ENCODE peak calls at places on chromosomes 12 and 14, in four cellular contexts. Y, D, V and X are unnamed samples.
A peak's percentile ranks its signal among the peaks of the same experiment; 100 is the strongest.

GRCh38 chr12:10673660-10674384 is at the start of gene STYK1:
- DNase-seq in V (peak; percentile 81), D (peak; percentile 75), Y (peak; percentile 67), X (peak; percentile 70)

GRCh38 chr12:45273717-45274271 is 57.9 kb downstream of the ANO6 start:
- DNase-seq in Y (no peak), V (peak; percentile 90), D (no peak), X (no peak)

GRCh38 chr12:96108321-96108720 is 72.9 kb upstream of the LTA4H start:
- DNase-seq in V (no peak), D (no peak), Y (peak; percentile 33), X (no peak)

GRCh38 chr14:68981539-68981976 is 2.5 kb upstream of the ACTN1 start:
- DNase-seq in V (no peak), Y (no peak), D (no peak), X (no peak)

GRCh38 chr14:63726499-63726898 is 1.4 kb downstream of the SGPP1 start:
- DNase-seq in Y (no peak), V (no peak), D (no peak), X (no peak)

GRCh38 chr14:93712079-93712837 is 76.0 kb downstream of the PRIMA1 start:
- DNase-seq in V (no peak), D (no peak), Y (no peak), X (no peak)

GRCh38 chr14:23119362-23120327 is 590 bp upstream of the CEBPE start:
- DNase-seq in D (peak; percentile 38), V (no peak), Y (peak; percentile 93), X (no peak)

GRCh38 chr12:75850751-75851462 is 180.7 kb downstream of the PHLDA1 start:
- DNase-seq in D (no peak), Y (no peak), V (no peak), X (no peak)

GRCh38 chr14:101729382-101729781 is 32.1 kb upstream of the PPP2R5C start:
- DNase-seq in Y (no peak), D (no peak), V (no peak), X (no peak)

GRCh38 chr12:6370994-6371754 is 4.2 kb downstream of the SCNN1A start:
- DNase-seq in Y (no peak), V (peak; percentile 95), D (peak; percentile 81), X (no peak)

GRCh38 chr12:121866331-121866730 is 7.7 kb upstream of the HPD start:
- DNase-seq in D (no peak), V (no peak), Y (no peak), X (no peak)

GRCh38 chr12:39354955-39355354 is 88.0 kb downstream of the KIF21A start:
- DNase-seq in D (no peak), Y (no peak), V (no peak), X (no peak)

GRCh38 chr12:6828671-6829531 is 694 bp downstream of the P3H3 start:
- DNase-seq in V (no peak), Y (peak; percentile 57), D (peak; percentile 72), X (peak; percentile 33)

GRCh38 chr12:32893458-32893857 is 3.1 kb downstream of the PKP2 start:
- DNase-seq in Y (no peak), D (no peak), V (no peak), X (no peak)

GRCh38 chr14:60095781-60096450 is 4.2 kb downstream of the PCNX4 start:
- DNase-seq in V (no peak), Y (peak; percentile 15), D (no peak), X (no peak)

GRCh38 chr14:92074555-92074954 is 31.8 kb downstream of the ATXN3 start:
- DNase-seq in D (no peak), Y (no peak), V (no peak), X (no peak)

GRCh38 chr12:121992059-121992879 is 29.4 kb upstream of the BCL7A start:
- DNase-seq in V (no peak), Y (no peak), D (no peak), X (no peak)

GRCh38 chr14:92848941-92849340 is 54.8 kb downstream of the GOLGA5 start:
- DNase-seq in Y (no peak), D (no peak), V (no peak), X (no peak)

GRCh38 chr14:24066490-24067132 is 4.8 kb upstream of the CPNE6 start:
- DNase-seq in Y (no peak), V (no peak), D (no peak), X (no peak)

GRCh38 chr14:56322531-56322930 is 204.3 kb downstream of the PELI2 start:
- DNase-seq in D (no peak), Y (no peak), V (no peak), X (no peak)

GRCh38 chr12:65649126-65649525 is 175.2 kb upstream of the HMGA2 start:
- DNase-seq in D (no peak), V (peak; percentile 98), Y (no peak), X (peak; percentile 92)

GRCh38 chr12:98803468-98804209 is 158.5 kb downstream of the APAF1 start:
- DNase-seq in V (peak; percentile 4), Y (no peak), D (no peak), X (peak; percentile 22)

GRCh38 chr12:47942327-47943230 is 20.8 kb upstream of the TMEM106C start:
- DNase-seq in V (no peak), D (peak; percentile 49), Y (no peak), X (peak; percentile 41)
- TF ChIP-seq CTCF in V (peak; percentile 60), D (peak; percentile 26), Y (peak; percentile 14), X (peak; percentile 63)

GRCh38 chr12:11823593-11823992 is 174.1 kb downstream of the ETV6 start:
- DNase-seq in D (no peak), V (no peak), Y (no peak), X (no peak)
- H3K4me1 ChIP-seq in D (peaks cover 80% of the 10 kb centered on the region), V (no peaks in the 10 kb centered on the region), Y (peaks cover 66% of the 10 kb centered on the region), X (peaks cover 61% of the 10 kb centered on the region)

DNA sequence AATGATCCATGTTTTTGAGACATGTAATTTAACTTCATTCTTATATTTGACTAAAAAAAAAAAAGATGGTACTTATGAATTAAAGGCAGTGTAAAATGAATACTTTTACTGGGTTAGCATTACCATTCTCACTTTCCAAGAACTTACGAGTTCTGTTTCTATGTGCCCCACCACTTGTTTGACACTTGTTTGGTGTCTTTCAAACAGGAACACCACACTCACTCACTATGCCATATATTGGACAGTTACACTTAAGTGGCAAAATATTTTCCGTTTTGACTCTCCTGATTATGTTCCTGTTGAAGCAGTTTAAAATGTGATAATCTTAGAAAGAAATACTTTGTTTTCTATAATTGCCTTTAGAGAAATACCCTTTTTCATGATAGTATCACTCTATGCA is 56.6 kb upstream of the ATXN7L3B start:
- DNase-seq in Y (no peak), V (no peak), D (no peak), X (no peak)
- TF ChIP-seq CTCF in Y (no peak), V (no peak), D (no peak), X (no peak)

GRCh38 chr12:56636675-56637540 is 6.8 kb upstream of the BAZ2A start:
- DNase-seq in V (peak; percentile 99), Y (peak; percentile 99), D (peak; percentile 100), X (peak; percentile 100)

GRCh38 chr12:56634837-56635538 is 4.9 kb upstream of the BAZ2A start:
- DNase-seq in D (peak; percentile 86), V (peak; percentile 79), Y (peak; percentile 85), X (peak; percentile 88)

GRCh38 chr12:56636118-56636674 is 6.1 kb upstream of the BAZ2A start:
- DNase-seq in D (peak; percentile 79), V (peak; percentile 83), Y (peak; percentile 83), X (peak; percentile 94)

GRCh38 chr12:56635539-56636117 is 5.5 kb upstream of the BAZ2A start:
- DNase-seq in Y (peak; percentile 65), V (no peak), D (peak; percentile 53), X (no peak)

DNA sequence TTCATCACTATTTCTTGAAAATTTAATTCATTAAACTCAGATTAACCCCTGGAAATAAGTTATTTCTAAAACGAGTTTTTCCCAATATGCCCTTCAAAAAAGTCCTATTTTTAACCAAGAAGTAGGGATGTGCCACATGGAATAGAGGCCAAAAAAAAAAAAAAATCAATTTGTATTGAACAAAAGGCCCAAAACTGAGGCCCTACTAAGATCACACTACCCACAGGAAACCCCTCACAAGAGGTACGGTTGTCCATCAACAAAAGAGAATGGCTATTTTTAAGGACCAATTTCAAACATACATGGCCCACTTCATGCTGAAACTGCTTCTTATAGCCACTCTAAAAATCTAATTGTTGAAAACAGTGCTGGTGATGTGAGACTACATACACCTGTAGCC is 7.5 kb upstream of the BAZ2A start:
- DNase-seq in Y (no peak), D (no peak), V (no peak), X (no peak)
- H3K4me1 ChIP-seq in Y (peaks cover 46% of the 10 kb centered on the region), D (peaks cover 20% of the 10 kb centered on the region), V (peaks cover 26% of the 10 kb centered on the region), X (peaks cover 28% of the 10 kb centered on the region)

DNA sequence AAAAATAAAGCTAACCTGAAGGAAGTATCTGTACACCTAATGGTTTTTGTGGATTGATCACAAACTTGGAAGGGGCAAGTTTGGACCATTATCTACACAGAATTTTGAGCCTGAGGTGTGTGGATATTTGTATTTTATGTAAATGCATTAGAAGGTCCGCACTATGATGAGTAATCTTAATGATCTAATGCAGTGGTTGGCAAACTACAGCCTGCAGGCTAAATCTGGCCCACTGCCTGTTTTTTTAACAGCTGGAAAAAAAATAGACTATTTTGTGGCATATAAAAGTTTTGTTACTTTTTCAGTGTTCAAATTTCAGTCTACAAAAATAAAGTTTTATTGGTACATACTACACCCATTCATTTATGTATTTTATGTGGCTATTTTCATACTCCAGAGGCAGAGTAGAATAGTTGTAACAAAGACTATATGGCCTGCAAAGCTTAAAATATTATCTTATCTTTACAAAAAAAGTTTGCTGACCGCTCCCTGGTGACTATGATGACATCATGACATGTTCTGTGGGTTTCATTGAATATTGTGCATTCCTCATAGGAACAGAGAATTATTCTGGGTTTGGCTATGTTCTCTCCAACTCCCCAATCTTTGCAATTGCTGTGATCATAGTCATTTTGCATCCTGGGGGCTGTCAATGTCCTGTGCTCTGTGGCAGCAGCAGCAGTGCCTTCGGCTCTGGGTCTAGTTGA is 962.6 kb upstream of the FBXO33 start:
- DNase-seq in D (no peak), Y (no peak), V (no peak), X (no peak)
- TF ChIP-seq CTCF in D (no peak), Y (no peak), V (no peak), X (no peak)

DNA sequence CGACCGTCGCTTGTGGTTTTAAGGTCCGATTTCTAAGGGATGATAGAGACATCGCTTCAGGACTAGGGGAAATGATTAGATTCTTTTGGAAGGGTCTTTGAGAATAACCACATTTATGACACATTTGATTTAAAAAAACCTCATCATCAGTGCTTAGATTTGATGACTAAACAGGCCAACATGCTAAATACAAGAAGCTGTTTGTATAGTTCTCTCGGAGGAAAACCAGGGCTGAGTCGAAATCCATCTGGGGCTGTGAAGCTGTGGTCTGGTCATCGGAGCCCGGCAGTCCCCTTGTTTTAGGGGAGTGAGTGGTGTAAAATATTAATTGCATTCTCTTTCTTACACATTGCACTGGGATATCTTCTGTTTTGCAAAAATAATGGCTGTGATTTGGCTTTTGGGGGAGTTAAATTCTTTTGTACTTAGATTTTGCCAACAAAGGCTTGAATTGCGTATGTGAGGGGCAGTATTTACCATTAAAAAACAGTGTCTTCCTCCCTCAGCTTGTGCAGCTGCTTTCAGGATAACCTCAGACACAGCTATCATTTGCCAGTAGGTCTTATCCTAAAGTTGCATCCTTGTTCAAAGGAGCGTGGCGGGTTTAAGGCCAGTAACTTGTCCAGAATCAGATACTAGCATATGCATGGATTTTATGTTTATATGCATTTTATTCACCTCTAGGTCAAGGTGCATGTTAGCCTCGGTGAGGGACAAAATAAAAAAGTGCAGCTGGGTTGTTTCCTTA is 598 bp downstream of the GNG2 start:
- DNase-seq in V (no peak), D (no peak), Y (peak; percentile 29), X (no peak)
- H3K4me1 ChIP-seq in V (no peaks in the 10 kb centered on the region), D (peaks cover 49% of the 10 kb centered on the region), Y (peaks cover 28% of the 10 kb centered on the region), X (peaks cover 13% of the 10 kb centered on the region)